ENCODE peak calls at places on chromosomes 7 and 10, in five cellular contexts. W, Q, H, F and Z are unnamed samples.

GRCh38 chr7:46545790-46546189 is 624.7 kb upstream of the IGFBP3 start:
- DNase-seq in F (no peak), W (no peak), H (no peak), Q (no peak), Z (no peak)

GRCh38 chr7:43248961-43249807 is 136.7 kb downstream of the HECW1 start:
- DNase-seq in W (no peak), F (no peak), Q (peak; percentile 50), H (no peak), Z (no peak)

GRCh38 chr7:77453531-77453930 is 37.4 kb upstream of the GSAP start:
- DNase-seq in W (no peak), Q (no peak), H (no peak), F (no peak), Z (no peak)

GRCh38 chr10:65570143-65571010 is 1355.5 kb upstream of the LRRTM3 start:
- DNase-seq in F (no peak), Q (peak; percentile 35), H (no peak), W (no peak), Z (no peak)

GRCh38 chr7:143395187-143396149 is 13.2 kb downstream of the EPHA1 start:
- DNase-seq in W (no peak), H (no peak), F (no peak), Q (no peak), Z (no peak)

GRCh38 chr7:41817386-41817785 is 114.5 kb upstream of the INHBA start:
- DNase-seq in W (no peak), Q (no peak), H (no peak), F (no peak), Z (no peak)

GRCh38 chr7:40879941-40880558 is 745.2 kb downstream of the SUGCT start:
- DNase-seq in H (no peak), F (no peak), Q (no peak), W (no peak), Z (no peak)

GRCh38 chr7:158276414-158277218 is 311.0 kb downstream of the PTPRN2 start:
- DNase-seq in H (no peak), W (no peak), F (no peak), Q (no peak), Z (no peak)

GRCh38 chr7:74233655-74234280 is 20.4 kb downstream of the RFC2 start:
- DNase-seq in H (no peak), W (no peak), F (no peak), Q (no peak), Z (no peak)

GRCh38 chr10:69914373-69915268 is 112.9 kb downstream of the COL13A1 start:
- DNase-seq in F (peak; percentile 43), W (peak; percentile 26), Q (peak; percentile 78), H (peak; percentile 6), Z (peak; percentile 8)

GRCh38 chr7:130114776-130115175 is 44.4 kb downstream of the KLHDC10 start:
- DNase-seq in W (no peak), Q (no peak), F (no peak), H (no peak), Z (no peak)

GRCh38 chr10:13743101-13743693 is 156.4 kb downstream of the PRPF18 start:
- DNase-seq in Q (no peak), F (no peak), H (no peak), W (no peak), Z (no peak)

GRCh38 chr7:25894902-25895791 is 256.9 kb upstream of the NFE2L3 start:
- DNase-seq in F (peak; percentile 43), Q (peak; percentile 85), W (peak; percentile 49), H (peak; percentile 22), Z (peak; percentile 56)

GRCh38 chr7:110587294-110587693 is 503.6 kb upstream of the LRRN3 start:
- DNase-seq in Q (no peak), H (no peak), W (no peak), F (no peak), Z (no peak)

GRCh38 chr7:156969972-156970420 is 20.5 kb downstream of the NOM1 start:
- DNase-seq in H (no peak), F (no peak), W (no peak), Q (no peak), Z (no peak)

GRCh38 chr7:38524786-38525185 is 106.4 kb downstream of the AMPH start:
- DNase-seq in H (no peak), Q (no peak), W (no peak), F (no peak), Z (no peak)

GRCh38 chr10:54234832-54235231 is 566.2 kb downstream of the PCDH15 start:
- DNase-seq in F (no peak), H (no peak), Q (no peak), W (no peak), Z (no peak)

GRCh38 chr7:36971515-36972139 is 247.3 kb upstream of the AOAH start:
- DNase-seq in W (no peak), Q (no peak), H (no peak), F (no peak), Z (no peak)

GRCh38 chr7:53624391-53624790 is 589.0 kb downstream of the POM121L12 start:
- DNase-seq in H (no peak), W (no peak), Q (no peak), F (no peak), Z (no peak)

GRCh38 chr7:71264005-71264404 is 132.1 kb downstream of the GALNT17 start:
- DNase-seq in F (no peak), Q (no peak), W (no peak), H (no peak), Z (no peak)

GRCh38 chr7:4882169-4882741 is 1.3 kb downstream of the RADIL start:
- DNase-seq in F (no peak), Q (peak; percentile 38), W (no peak), H (no peak), Z (no peak)

GRCh38 chr7:7956531-7957221 is 11.9 kb upstream of the GLCCI1 start:
- DNase-seq in Q (no peak), F (no peak), H (no peak), W (no peak), Z (no peak)

GRCh38 chr10:132697568-132698200 is 88.3 kb downstream of the NKX6-2 start:
- DNase-seq in F (no peak), W (no peak), H (no peak), Q (no peak), Z (no peak)

GRCh38 chr7:33722383-33723096 is 182.8 kb upstream of the BMPER start:
- DNase-seq in H (no peak), Q (no peak), W (no peak), F (no peak), Z (no peak)

GRCh38 chr7:1664711-1665591 is 5.1 kb upstream of the ELFN1 start:
- DNase-seq in F (peak; percentile 54), W (peak; percentile 14), H (peak; percentile 6), Q (peak; percentile 39), Z (peak; percentile 45)

GRCh38 chr10:7333995-7334964 is 76.6 kb downstream of the SFMBT2 start:
- DNase-seq in Q (no peak), H (no peak), F (no peak), W (no peak), Z (no peak)

GRCh38 chr7:158821173-158822021 is 7.9 kb downstream of the ESYT2 start:
- DNase-seq in H (no peak), Q (no peak), W (no peak), F (no peak), Z (no peak)

GRCh38 chr7:121406-121805 is 71.0 kb upstream of the FAM20C start:
- DNase-seq in H (no peak), Q (no peak), W (no peak), F (no peak), Z (no peak)

GRCh38 chr7:141945356-141945755 is 1.4 kb downstream of the CLEC5A start:
- DNase-seq in F (no peak), H (no peak), W (no peak), Q (no peak), Z (no peak)

GRCh38 chr10:117929321-117930067 is 117.2 kb downstream of the RAB11FIP2 start:
- DNase-seq in F (no peak), H (no peak), Q (no peak), W (no peak), Z (no peak)

GRCh38 chr10:117514971-117515370 is 27.6 kb upstream of the EMX2 start:
- DNase-seq in Q (no peak), H (no peak), F (no peak), W (no peak), Z (no peak)

GRCh38 chr7:50981743-50982142 is 199.0 kb upstream of the GRB10 start:
- DNase-seq in F (no peak), Q (no peak), W (no peak), H (no peak), Z (no peak)

GRCh38 chr7:43906327-43907010 is at the start of gene URGCP:
- DNase-seq in Q (peak; percentile 57), W (peak; percentile 39), F (peak; percentile 29), H (peak; percentile 31), Z (peak; percentile 42)

GRCh38 chr7:23546897-23547572 is 15.3 kb upstream of the TRA2A start:
- DNase-seq in H (peak; percentile 60), Q (peak; percentile 77), W (peak; percentile 70), F (peak; percentile 47), Z (peak; percentile 79)

GRCh38 chr7:92949748-92950147 is 113.4 kb upstream of the CDK6 start:
- DNase-seq in W (no peak), H (no peak), Q (peak; percentile 11), F (no peak), Z (no peak)

GRCh38 chr7:67311901-67312300 is 315.3 kb downstream of the TYW1 start:
- DNase-seq in Q (no peak), W (no peak), H (no peak), F (no peak), Z (no peak)

GRCh38 chr7:151448261-151449252 is 8.6 kb upstream of the CRYGN start:
- DNase-seq in H (peak; percentile 68), Q (peak; percentile 74), W (peak; percentile 71), F (peak; percentile 65), Z (peak; percentile 79)

GRCh38 chr7:22827563-22827962 is 4.9 kb upstream of the TOMM7 start:
- DNase-seq in W (no peak), Q (no peak), H (no peak), F (no peak), Z (no peak)